ENCODE peak calls at places on chromosomes 11 and 22, in four cellular contexts. One of them, this sample, is unnamed.
A peak's percentile ranks its signal among the peaks of the same experiment; 100 is the strongest.

GRCh38 chr11:34381775-34382174 is 24.0 kb upstream of the ABTB2 start:
- DNase-seq in naive thymus-derived CD4-positive, alpha-beta T cell: no peak
- DNase-seq in adrenal gland: no peak
- DNase-seq in transverse colon: no peak
- DNase-seq in this sample: no peak

GRCh38 chr11:4636136-4636535 is 1.1 kb upstream of the OR51D1 start:
- DNase-seq in transverse colon: no peak
- DNase-seq in naive thymus-derived CD4-positive, alpha-beta T cell: no peak
- DNase-seq in adrenal gland: no peak
- DNase-seq in this sample: no peak

GRCh38 chr11:74278721-74279148 is 32.7 kb downstream of the P4HA3 start:
- DNase-seq in transverse colon: peak; percentile 42
- DNase-seq in naive thymus-derived CD4-positive, alpha-beta T cell: no peak
- DNase-seq in adrenal gland: peak; percentile 59
- DNase-seq in this sample: peak; percentile 81

GRCh38 chr11:117473692-117474091 is 146.0 kb downstream of the CEP164 start:
- DNase-seq in transverse colon: no peak
- DNase-seq in naive thymus-derived CD4-positive, alpha-beta T cell: no peak
- DNase-seq in adrenal gland: no peak
- DNase-seq in this sample: no peak

GRCh38 chr11:126545057-126545555 is 189.6 kb downstream of the ST3GAL4 start:
- DNase-seq in naive thymus-derived CD4-positive, alpha-beta T cell: no peak
- DNase-seq in adrenal gland: no peak
- DNase-seq in transverse colon: no peak
- DNase-seq in this sample: no peak

GRCh38 chr11:47394322-47395224 is 13.8 kb upstream of the SLC39A13 start:
- DNase-seq in naive thymus-derived CD4-positive, alpha-beta T cell: no peak
- DNase-seq in adrenal gland: no peak
- DNase-seq in transverse colon: peak; percentile 60
- DNase-seq in this sample: no peak

GRCh38 chr11:72189448-72190250 is 2.3 kb upstream of the FOLR1 start:
- DNase-seq in adrenal gland: no peak
- DNase-seq in transverse colon: no peak
- DNase-seq in naive thymus-derived CD4-positive, alpha-beta T cell: no peak
- DNase-seq in this sample: no peak

GRCh38 chr11:61460986-61461385 is 31.1 kb downstream of the SDHAF2 start:
- DNase-seq in naive thymus-derived CD4-positive, alpha-beta T cell: no peak
- DNase-seq in transverse colon: no peak
- DNase-seq in adrenal gland: no peak
- DNase-seq in this sample: no peak

GRCh38 chr22:22479999-22480532 is 28.5 kb downstream of the ZNF280B start:
- DNase-seq in adrenal gland: no peak
- DNase-seq in naive thymus-derived CD4-positive, alpha-beta T cell: no peak
- DNase-seq in transverse colon: no peak
- DNase-seq in this sample: no peak

GRCh38 chr22:26974914-26975313 is 317.5 kb downstream of the MIAT start:
- DNase-seq in adrenal gland: no peak
- DNase-seq in transverse colon: no peak
- DNase-seq in naive thymus-derived CD4-positive, alpha-beta T cell: no peak
- DNase-seq in this sample: no peak

GRCh38 chr22:40487663-40488249 is 117.4 kb downstream of the SGSM3 start:
- DNase-seq in transverse colon: no peak
- DNase-seq in adrenal gland: no peak
- DNase-seq in naive thymus-derived CD4-positive, alpha-beta T cell: peak; percentile 17
- DNase-seq in this sample: no peak

GRCh38 chr11:86069408-86070086 is 663 bp upstream of the PICALM start:
- DNase-seq in adrenal gland: peak; percentile 40
- DNase-seq in naive thymus-derived CD4-positive, alpha-beta T cell: no peak
- DNase-seq in transverse colon: peak; percentile 26
- DNase-seq in this sample: peak; percentile 45

GRCh38 chr11:70545626-70545945 is 147.3 kb downstream of the CTTN start:
- DNase-seq in transverse colon: no peak
- DNase-seq in adrenal gland: no peak
- DNase-seq in naive thymus-derived CD4-positive, alpha-beta T cell: no peak
- DNase-seq in this sample: no peak

GRCh38 chr11:92916299-92916698 is 53.2 kb upstream of the MTNR1B start:
- DNase-seq in adrenal gland: no peak
- DNase-seq in naive thymus-derived CD4-positive, alpha-beta T cell: no peak
- DNase-seq in transverse colon: no peak
- DNase-seq in this sample: no peak

GRCh38 chr11:92917927-92918326 is 51.5 kb upstream of the MTNR1B start:
- DNase-seq in naive thymus-derived CD4-positive, alpha-beta T cell: no peak
- DNase-seq in transverse colon: no peak
- DNase-seq in adrenal gland: no peak
- DNase-seq in this sample: no peak

GRCh38 chr11:92915551-92915950 is 53.9 kb upstream of the MTNR1B start:
- DNase-seq in adrenal gland: no peak
- DNase-seq in transverse colon: no peak
- DNase-seq in naive thymus-derived CD4-positive, alpha-beta T cell: no peak
- DNase-seq in this sample: no peak

GRCh38 chr11:92920295-92920694 is 49.2 kb upstream of the MTNR1B start:
- DNase-seq in adrenal gland: no peak
- DNase-seq in transverse colon: no peak
- DNase-seq in naive thymus-derived CD4-positive, alpha-beta T cell: no peak
- DNase-seq in this sample: no peak
- H3K4me1 ChIP-seq in adrenal gland: no peaks in the 10 kb centered on the region
- H3K4me1 ChIP-seq in transverse colon: no peaks in the 10 kb centered on the region
- H3K4me1 ChIP-seq in naive thymus-derived CD4-positive, alpha-beta T cell: no peaks in the 10 kb centered on the region
- H3K4me1 ChIP-seq in this sample: no peaks in the 10 kb centered on the region

GRCh38 chr11:67731583-67731982 is 57.2 kb upstream of the ALDH3B2 start:
- DNase-seq in adrenal gland: no peak
- DNase-seq in naive thymus-derived CD4-positive, alpha-beta T cell: no peak
- DNase-seq in transverse colon: no peak
- DNase-seq in this sample: no peak

GRCh38 chr11:67732045-67732787 is 57.8 kb upstream of the ALDH3B2 start:
- DNase-seq in transverse colon: no peak
- DNase-seq in naive thymus-derived CD4-positive, alpha-beta T cell: peak; percentile 66
- DNase-seq in adrenal gland: no peak
- DNase-seq in this sample: no peak
- H3K27ac ChIP-seq in transverse colon: no peak overlapping the region
- H3K27ac ChIP-seq in naive thymus-derived CD4-positive, alpha-beta T cell: no peak overlapping the region
- H3K27ac ChIP-seq in adrenal gland: no peak overlapping the region
- H3K27ac ChIP-seq in this sample: no peak overlapping the region

DNA sequence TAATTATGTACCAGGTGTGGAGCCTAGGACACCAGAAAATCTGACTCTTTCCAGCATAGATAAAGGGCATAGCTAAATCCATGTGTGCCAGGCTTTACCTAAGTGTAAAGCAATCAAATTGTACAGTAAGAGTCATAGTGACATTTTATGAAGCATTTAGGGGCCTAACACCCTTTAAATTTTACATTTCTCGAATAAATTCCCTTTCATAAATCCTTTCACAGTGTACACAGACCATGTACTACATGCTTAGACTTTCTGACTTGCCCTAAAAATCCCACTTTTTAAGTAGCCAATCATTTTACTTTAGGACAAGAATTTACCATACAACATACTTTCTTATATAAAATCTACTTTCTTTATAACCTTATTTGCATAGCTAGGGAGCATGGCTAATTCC is 727.6 kb upstream of the LUZP2 start:
- DNase-seq in naive thymus-derived CD4-positive, alpha-beta T cell: no peak
- DNase-seq in transverse colon: no peak
- DNase-seq in adrenal gland: no peak
- DNase-seq in this sample: no peak
- H3K9me3 ChIP-seq in naive thymus-derived CD4-positive, alpha-beta T cell: no peaks in the 10 kb centered on the region
- H3K9me3 ChIP-seq in transverse colon: no peaks in the 10 kb centered on the region
- H3K9me3 ChIP-seq in adrenal gland: no peaks in the 10 kb centered on the region
- H3K9me3 ChIP-seq in this sample: no peaks in the 10 kb centered on the region

GRCh38 chr22:36321797-36322601 is 65.8 kb downstream of the MYH9 start:
- DNase-seq in naive thymus-derived CD4-positive, alpha-beta T cell: no peak
- DNase-seq in adrenal gland: peak; percentile 68
- DNase-seq in transverse colon: no peak
- DNase-seq in this sample: no peak
- H3K4me1 ChIP-seq in naive thymus-derived CD4-positive, alpha-beta T cell: no peaks in the 10 kb centered on the region
- H3K4me1 ChIP-seq in adrenal gland: peaks cover 16% of the 10 kb centered on the region
- H3K4me1 ChIP-seq in transverse colon: peaks cover 29% of the 10 kb centered on the region
- H3K4me1 ChIP-seq in this sample: no peaks in the 10 kb centered on the region

DNA sequence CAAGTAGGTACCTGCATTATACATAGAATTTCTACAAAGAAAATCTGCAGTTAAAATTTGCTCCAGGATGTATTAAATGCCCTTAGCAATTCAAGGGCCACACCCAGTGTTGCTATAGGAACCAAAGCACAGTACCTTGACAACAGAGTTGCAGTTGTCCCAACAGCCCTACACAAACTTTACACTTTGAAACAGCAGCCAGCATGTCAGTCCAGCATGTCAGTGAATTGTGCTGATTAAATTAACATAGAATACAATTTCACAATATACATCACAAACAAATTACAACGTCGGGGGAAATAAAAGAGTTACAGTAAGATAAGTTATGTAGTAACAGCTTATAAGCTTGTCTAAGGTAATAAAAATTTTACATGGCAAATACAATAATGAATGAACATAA is 389.2 kb downstream of the SOX6 start:
- DNase-seq in transverse colon: peak; percentile 65
- DNase-seq in adrenal gland: no peak
- DNase-seq in naive thymus-derived CD4-positive, alpha-beta T cell: no peak
- DNase-seq in this sample: no peak
- H3K27ac ChIP-seq in transverse colon: peak overlapping the region; percentile 62
- H3K27ac ChIP-seq in adrenal gland: no peak overlapping the region
- H3K27ac ChIP-seq in naive thymus-derived CD4-positive, alpha-beta T cell: no peak overlapping the region
- H3K27ac ChIP-seq in this sample: peak overlapping the region; percentile 79

GRCh38 chr22:48588151-48588880 is 1239.4 kb downstream of the BRD1 start:
- DNase-seq in adrenal gland: no peak
- DNase-seq in naive thymus-derived CD4-positive, alpha-beta T cell: no peak
- DNase-seq in transverse colon: no peak
- DNase-seq in this sample: no peak

GRCh38 chr22:48588881-48589450 is 1238.7 kb downstream of the BRD1 start:
- DNase-seq in transverse colon: no peak
- DNase-seq in naive thymus-derived CD4-positive, alpha-beta T cell: no peak
- DNase-seq in adrenal gland: no peak
- DNase-seq in this sample: no peak

GRCh38 chr22:48591286-48592065 is 1236.2 kb downstream of the BRD1 start:
- DNase-seq in adrenal gland: no peak
- DNase-seq in naive thymus-derived CD4-positive, alpha-beta T cell: no peak
- DNase-seq in transverse colon: no peak
- DNase-seq in this sample: no peak

GRCh38 chr22:48592066-48592345 is 1235.7 kb downstream of the BRD1 start:
- DNase-seq in adrenal gland: no peak
- DNase-seq in naive thymus-derived CD4-positive, alpha-beta T cell: no peak
- DNase-seq in transverse colon: no peak
- DNase-seq in this sample: no peak

DNA sequence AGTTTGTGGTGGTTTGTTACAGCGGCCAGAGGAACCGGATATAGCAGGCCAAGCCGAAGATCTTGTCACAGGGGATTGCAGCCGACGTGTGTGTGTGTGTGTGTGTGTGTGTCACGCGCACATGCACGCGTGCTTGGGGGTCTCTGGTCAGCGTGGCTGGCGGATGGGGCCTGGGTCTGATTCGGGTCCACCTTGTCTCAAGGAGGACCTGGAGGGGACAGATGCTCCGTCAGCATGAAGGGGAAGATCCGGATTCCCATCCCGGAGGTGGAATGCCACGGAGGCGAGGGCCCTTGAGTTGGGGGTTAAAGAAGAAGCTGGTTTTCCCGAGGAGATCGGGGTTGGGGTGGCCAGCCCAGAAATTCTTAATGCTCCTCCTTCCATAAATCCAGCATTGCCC is 1237.8 kb downstream of the BRD1 start:
- DNase-seq in naive thymus-derived CD4-positive, alpha-beta T cell: no peak
- DNase-seq in transverse colon: no peak
- DNase-seq in adrenal gland: no peak
- DNase-seq in this sample: no peak
- H3K9me3 ChIP-seq in naive thymus-derived CD4-positive, alpha-beta T cell: no peaks in the 10 kb centered on the region
- H3K9me3 ChIP-seq in transverse colon: no peaks in the 10 kb centered on the region
- H3K9me3 ChIP-seq in adrenal gland: no peaks in the 10 kb centered on the region
- H3K9me3 ChIP-seq in this sample: no peaks in the 10 kb centered on the region

GRCh38 chr22:20940904-20941385 is 23.7 kb downstream of the CRKL start:
- DNase-seq in adrenal gland: no peak
- DNase-seq in naive thymus-derived CD4-positive, alpha-beta T cell: no peak
- DNase-seq in transverse colon: no peak
- DNase-seq in this sample: no peak
- H3K4me1 ChIP-seq in adrenal gland: peaks cover 4% of the 10 kb centered on the region
- H3K4me1 ChIP-seq in naive thymus-derived CD4-positive, alpha-beta T cell: peaks cover 29% of the 10 kb centered on the region
- H3K4me1 ChIP-seq in transverse colon: peaks cover 24% of the 10 kb centered on the region
- H3K4me1 ChIP-seq in this sample: no peaks in the 10 kb centered on the region

DNA sequence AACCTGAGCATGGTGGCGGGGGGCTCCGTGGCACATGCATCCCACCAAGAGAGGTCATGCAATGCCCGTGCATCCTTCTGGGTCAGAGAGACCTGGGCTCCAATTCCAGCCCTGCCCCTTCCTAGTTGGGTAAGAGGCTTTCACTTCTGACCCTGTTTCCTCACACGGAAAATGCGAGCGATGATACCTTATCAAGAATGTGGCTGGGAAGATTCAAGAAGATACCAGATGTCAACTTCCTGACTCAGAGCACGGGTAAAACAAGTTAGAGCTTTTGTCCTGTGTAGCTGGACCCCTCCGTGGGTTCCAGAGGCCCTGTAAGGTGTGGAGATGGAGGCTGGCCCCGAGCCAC is 8.7 kb upstream of the DGKZ start:
- DNase-seq in adrenal gland: no peak
- DNase-seq in transverse colon: no peak
- DNase-seq in naive thymus-derived CD4-positive, alpha-beta T cell: no peak
- DNase-seq in this sample: no peak
- H3K27ac ChIP-seq in adrenal gland: peak overlapping the region; percentile 70
- H3K27ac ChIP-seq in transverse colon: no peak overlapping the region
- H3K27ac ChIP-seq in naive thymus-derived CD4-positive, alpha-beta T cell: peak overlapping the region; percentile 50
- H3K27ac ChIP-seq in this sample: no peak overlapping the region